ENCODE peak calls at places on chromosomes 12 and 14, in seven cellular contexts. U is fibroblast of lung, S is mammary epithelial cell, M is fibroblast of mammary gland, X is tibial nerve, Y is right lobe of liver, E is GM23338. V is an unnamed sample.
A peak's percentile ranks its signal among the peaks of the same experiment; 100 is the strongest.

GRCh38 chr12:68790952-68791234 is 17.1 kb upstream of the MDM2 start:
- DNase-seq in E (no peak), M (no peak), S (no peak), X (no peak), Y (peak; percentile 28), U (no peak), V (no peak)

GRCh38 chr12:94089891-94090290 is 58.5 kb upstream of the PLXNC1 start:
- DNase-seq in U (peak; percentile 73), M (peak; percentile 24), Y (no peak), X (no peak), E (no peak), S (no peak), V (peak; percentile 70)

GRCh38 chr12:92156704-92157395 is 11.2 kb upstream of the BTG1 start:
- DNase-seq in X (no peak), U (no peak), E (no peak), Y (no peak), M (no peak), S (no peak), V (no peak)

GRCh38 chr12:2266666-2267623 is 214.2 kb downstream of the CACNA1C start:
- DNase-seq in X (no peak), Y (peak; percentile 59), M (peak; percentile 43), S (peak; percentile 11), E (no peak), U (no peak), V (no peak)

GRCh38 chr12:14833952-14834351 is 9.4 kb downstream of the ART4 start:
- DNase-seq in U (peak; percentile 64), Y (no peak), S (no peak), E (no peak), X (no peak), M (peak; percentile 15), V (no peak)

GRCh38 chr12:51819851-51820720 is 28.4 kb downstream of the FIGNL2 start:
- DNase-seq in S (no peak), U (peak; percentile 23), X (no peak), E (peak; percentile 22), Y (no peak), M (no peak), V (no peak)

GRCh38 chr14:54935958-54936357 is 33.3 kb upstream of the GCH1 start:
- DNase-seq in E (no peak), X (no peak), S (peak; percentile 87), M (peak; percentile 64), Y (no peak), U (peak; percentile 44), V (peak; percentile 6)

GRCh38 chr12:92762773-92763172 is 60.0 kb downstream of the PLEKHG7 start:
- DNase-seq in E (no peak), S (peak; percentile 35), Y (no peak), X (no peak), U (peak; percentile 34), M (no peak), V (no peak)

GRCh38 chr12:108832208-108832607 is 25.2 kb downstream of the SSH1 start:
- DNase-seq in X (no peak), S (no peak), E (no peak), M (no peak), U (peak; percentile 70), Y (no peak), V (peak; percentile 39)

GRCh38 chr14:104345316-104346111 is 207.1 kb downstream of the KIF26A start:
- DNase-seq in E (no peak), Y (no peak), S (no peak), M (no peak), U (no peak), X (no peak), V (no peak)

GRCh38 chr12:89481218-89481914 is 43.2 kb downstream of the GALNT4 start:
- DNase-seq in X (no peak), M (no peak), Y (no peak), U (no peak), S (no peak), E (no peak), V (peak; percentile 64)

GRCh38 chr14:66509874-66510273 is 1.9 kb downstream of the GPHN start:
- DNase-seq in U (no peak), E (peak; percentile 26), Y (no peak), X (no peak), M (peak; percentile 7), S (peak; percentile 4), V (peak; percentile 6)

GRCh38 chr12:1918875-1919236 is 404 bp upstream of the CACNA2D4 start:
- DNase-seq in U (no peak), M (no peak), Y (peak; percentile 57), E (no peak), X (no peak), S (no peak), V (no peak)

GRCh38 chr12:51323317-51323960 is 535 bp downstream of the BIN2 start:
- DNase-seq in Y (no peak), E (no peak), X (no peak), S (no peak), U (no peak), M (no peak), V (no peak)

GRCh38 chr12:52235822-52236291 is 2.8 kb downstream of the KRT7 start:
- DNase-seq in S (peak; percentile 51), X (no peak), E (no peak), Y (no peak), M (no peak), U (no peak), V (no peak)

GRCh38 chr14:90671382-90671781 is 144.8 kb downstream of the TTC7B start:
- DNase-seq in S (no peak), U (no peak), X (no peak), Y (no peak), M (no peak), E (no peak), V (no peak)

GRCh38 chr14:92892589-92892988 is 30.4 kb upstream of the CHGA start:
- DNase-seq in M (no peak), Y (no peak), S (peak; percentile 48), U (no peak), X (no peak), E (no peak), V (no peak)

GRCh38 chr14:99574099-99574880 is 29.7 kb downstream of the CCDC85C start:
- DNase-seq in E (peak; percentile 84), Y (peak; percentile 63), U (peak; percentile 92), M (no peak), S (no peak), X (no peak), V (peak; percentile 92)

GRCh38 chr14:99381688-99382060 is 99.0 kb downstream of the SETD3 start:
- DNase-seq in X (no peak), M (no peak), U (no peak), Y (no peak), E (no peak), S (no peak), V (no peak)

DNA sequence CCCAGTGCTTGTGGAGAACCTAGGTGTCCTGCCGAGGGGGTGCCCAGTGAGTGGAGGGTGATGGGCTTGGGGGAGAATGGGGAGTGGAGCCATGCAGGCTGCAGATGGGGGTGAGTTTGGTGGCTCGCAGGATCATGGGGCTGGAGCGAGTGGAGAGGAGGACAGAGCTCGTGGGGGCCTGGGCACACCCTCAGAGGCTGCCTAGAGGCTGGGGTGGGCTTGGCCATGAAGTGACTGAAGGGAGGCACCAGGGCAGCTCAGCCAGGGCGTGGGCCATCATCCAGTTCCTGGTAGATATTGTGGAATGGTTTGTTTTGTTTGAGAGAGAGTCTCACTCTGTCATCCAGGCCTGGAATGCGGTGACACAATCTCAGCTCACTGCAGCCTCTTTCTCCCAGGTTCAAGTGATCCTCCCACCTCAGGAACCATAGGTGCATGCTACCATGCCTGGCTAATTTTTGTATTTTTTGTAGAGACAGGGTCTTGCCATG is 43.4 kb upstream of the AMN start:
- DNase-seq in X (no peak), M (no peak), S (no peak), E (no peak), Y (no peak), U (no peak), V (no peak)
- TF ChIP-seq CTCF in X (no peak), M (no peak), S (no peak), E (no peak), Y (no peak), U (no peak), V (no peak)

GRCh38 chr12:132583736-132584135 is 26.6 kb downstream of the LRCOL1 start:
- DNase-seq in Y (no peak), M (no peak), E (peak; percentile 81), X (no peak), U (no peak), S (no peak), V (no peak)
- H3K4me3 ChIP-seq in Y (no peak overlapping the region), M (no peak overlapping the region), E (peak overlapping the region; percentile 56), X (no peak overlapping the region), U (no peak overlapping the region), S (no peak overlapping the region), V (no peak overlapping the region)

GRCh38 chr14:44449694-44450093 is 57.4 kb downstream of the FSCB start:
- DNase-seq in U (no peak), E (no peak), S (no peak), Y (no peak), M (no peak), X (no peak), V (no peak)

GRCh38 chr14:44448816-44449411 is 58.2 kb downstream of the FSCB start:
- DNase-seq in Y (no peak), X (no peak), S (no peak), E (no peak), U (no peak), M (no peak), V (no peak)

DNA sequence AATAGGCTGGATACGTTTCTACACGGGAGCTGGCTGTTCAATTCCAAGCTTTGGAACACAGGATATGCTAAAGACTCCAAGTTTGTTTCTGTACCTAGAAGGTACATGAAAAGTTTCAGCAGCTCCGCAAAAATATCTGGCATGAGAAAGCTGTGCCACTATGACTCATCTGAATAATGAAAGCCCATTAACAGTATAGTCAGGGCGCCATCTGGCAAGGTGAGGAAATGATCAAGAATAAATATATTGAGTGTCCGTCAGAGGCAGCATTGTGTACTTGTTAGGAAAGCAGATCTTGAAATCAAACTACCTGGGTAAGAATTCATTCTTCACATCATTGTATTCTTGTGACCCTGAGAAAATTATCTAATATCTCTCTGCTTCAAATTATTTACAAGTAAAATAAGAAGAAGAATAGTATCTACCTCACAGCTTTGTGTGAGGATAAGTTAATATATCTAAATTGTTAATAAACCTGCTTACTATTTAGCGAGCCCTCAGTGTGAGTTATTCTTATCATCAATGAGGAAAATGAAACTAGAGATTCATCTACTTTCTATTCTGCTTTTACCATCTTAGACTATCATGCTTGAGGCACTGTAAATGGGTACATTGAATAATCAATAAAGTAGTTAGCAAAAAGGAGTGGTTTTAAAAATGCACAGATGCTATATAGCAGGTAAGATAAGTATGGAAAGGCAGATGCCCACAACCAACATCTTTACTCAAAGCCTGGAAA is 53.5 kb downstream of the FSCB start:
- DNase-seq in Y (no peak), M (no peak), E (no peak), X (no peak), S (peak; percentile 33), U (no peak), V (no peak)
- TF ChIP-seq CTCF in Y (no peak), M (no peak), E (no peak), X (no peak), S (no peak), U (no peak), V (no peak)

DNA sequence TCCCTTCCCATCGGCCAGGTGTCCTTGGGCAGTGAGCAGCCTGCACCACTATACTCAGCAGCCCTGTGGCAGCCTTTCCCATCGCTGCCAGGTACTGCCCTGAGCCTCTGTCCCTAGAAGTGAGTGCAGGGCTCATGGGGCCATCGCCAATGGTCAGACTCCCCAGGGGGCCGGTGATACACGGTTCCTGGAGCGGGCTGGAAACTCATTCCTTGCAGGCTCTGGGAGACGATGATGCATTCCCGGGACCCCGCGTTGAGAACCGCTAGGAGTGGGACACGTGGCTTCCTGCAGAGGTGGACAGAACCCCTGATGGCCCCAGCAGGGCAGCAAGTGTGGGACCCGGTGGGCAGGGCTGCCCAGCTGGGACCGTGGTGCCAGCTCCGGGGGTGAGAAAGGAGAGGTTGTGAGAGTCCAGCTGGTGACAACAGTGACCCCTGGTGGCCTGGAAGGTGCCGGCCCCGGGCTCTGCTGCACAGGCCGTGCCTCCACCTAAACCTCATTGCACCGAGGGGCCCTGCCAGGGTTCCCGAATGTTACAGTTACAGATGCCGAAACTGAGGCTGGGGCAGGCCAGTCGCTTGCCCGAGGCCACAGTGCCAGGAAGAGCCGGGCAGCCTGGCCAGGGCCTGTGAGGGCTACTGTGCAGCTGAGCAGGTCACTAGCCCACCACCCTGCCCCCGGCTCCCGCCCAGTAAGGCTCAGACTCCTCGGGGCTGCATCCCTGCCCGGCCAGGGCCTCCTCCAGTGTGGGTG is 33.8 kb downstream of the FBRSL1 start:
- DNase-seq in E (peak; percentile 84), S (peak; percentile 14), Y (peak; percentile 78), U (no peak), X (peak; percentile 78), M (peak; percentile 39), V (peak; percentile 43)
- H3K4me3 ChIP-seq in E (no peak overlapping the region), S (no peak overlapping the region), Y (no peak overlapping the region), U (no peak overlapping the region), X (no peak overlapping the region), M (no peak overlapping the region), V (no peak overlapping the region)

V was measured in fibroblast of the aortic adventitia.